ENCODE peak calls at places on chromosome 2, in eight cellular contexts. O is GM23338, G is K562, E is body of pancreas, R is brain microvascular endothelial cell, K is ovary, A is HCT116, S is PC-9. U is an unnamed sample. For H3K27me3, the result is how much of the 10 kb centered on the place peaks cover.

GRCh38 chr2:127566576-127566975 is 31.1 kb downstream of the MYO7B start:
- DNase-seq in G (no peak), A (no peak), S (peak), O (no peak), R (no peak), E (no peak), K (no peak), U (no peak)

GRCh38 chr2:78606895-78607294 is 418.6 kb upstream of the REG3G start:
- DNase-seq in K (no peak), S (no peak), A (no peak), G (no peak), E (no peak), O (no peak), R (no peak), U (no peak)

GRCh38 chr2:75476778-75477177 is 84.0 kb downstream of the EVA1A start:
- DNase-seq in E (no peak), O (no peak), G (no peak), R (peak), S (no peak), K (no peak), A (no peak), U (no peak)

GRCh38 chr2:127185720-127186119 is 34.4 kb downstream of the CYP27C1 start:
- DNase-seq in A (no peak), R (no peak), E (no peak), O (no peak), K (no peak), G (no peak), S (no peak), U (peak)

GRCh38 chr2:16105178-16105663 is 164.9 kb downstream of the MYCN start:
- DNase-seq in S (no peak), E (no peak), R (no peak), A (no peak), G (no peak), K (no peak), O (no peak), U (no peak)

GRCh38 chr2:109218087-109218791 is 89.2 kb downstream of the SH3RF3 start:
- DNase-seq in E (no peak), R (no peak), G (no peak), O (no peak), K (no peak), S (no peak), A (no peak), U (no peak)

GRCh38 chr2:232668805-232669444 is 28.2 kb upstream of the GIGYF2 start:
- DNase-seq in O (peak), G (peak), A (peak), K (peak), E (peak), S (no peak), R (peak), U (no peak)

GRCh38 chr2:232350804-232351685 is 27.5 kb upstream of the ALPP start:
- DNase-seq in O (peak), E (no peak), G (no peak), S (no peak), K (no peak), A (no peak), R (no peak), U (peak)

GRCh38 chr2:242030858-242031257 is 161.3 kb downstream of the RTP5 start:
- DNase-seq in S (no peak), O (no peak), A (no peak), K (no peak), G (no peak), R (no peak), E (no peak), U (peak)

GRCh38 chr2:197599285-197599965 is 76.0 kb downstream of the RFTN2 start:
- DNase-seq in A (peak), S (no peak), K (no peak), R (peak), E (peak), G (peak), O (peak), U (no peak)

GRCh38 chr2:118322381-118322780 is 234.1 kb downstream of the INSIG2 start:
- DNase-seq in O (no peak), G (no peak), S (peak), A (no peak), K (no peak), E (no peak), R (no peak), U (no peak)

GRCh38 chr2:173109253-173110188 is 33.9 kb downstream of the MAP3K20 start:
- DNase-seq in R (no peak), O (no peak), S (peak), A (no peak), K (no peak), G (no peak), E (no peak), U (no peak)

GRCh38 chr2:63735263-63735662 is 106.4 kb upstream of the UGP2 start:
- DNase-seq in A (no peak), S (no peak), G (no peak), E (no peak), K (no peak), R (peak), O (no peak), U (no peak)

GRCh38 chr2:179201884-179202283 is 62.7 kb downstream of the SESTD1 start:
- DNase-seq in K (no peak), R (no peak), A (peak), G (no peak), E (no peak), S (no peak), O (peak), U (no peak)

GRCh38 chr2:197258580-197258979 is 52.0 kb downstream of the ANKRD44 start:
- DNase-seq in K (no peak), G (no peak), O (no peak), E (no peak), S (no peak), A (no peak), R (no peak), U (no peak)

GRCh38 chr2:64654993-64655666 is 1.4 kb upstream of the SERTAD2 start:
- DNase-seq in R (no peak), E (no peak), O (no peak), S (no peak), A (no peak), K (no peak), G (peak), U (no peak)

GRCh38 chr2:46006634-46007033 is 290.6 kb upstream of the EPAS1 start:
- DNase-seq in A (no peak), G (no peak), K (no peak), S (no peak), R (no peak), O (no peak), E (no peak), U (no peak)

GRCh38 chr2:128777091-128778045 is 458.7 kb upstream of the HS6ST1 start:
- DNase-seq in G (no peak), R (no peak), O (no peak), S (no peak), E (peak), K (no peak), A (no peak), U (peak)

GRCh38 chr2:173770936-173771678 is 194.1 kb downstream of the SP3 start:
- DNase-seq in G (no peak), R (no peak), E (no peak), K (no peak), A (no peak), S (no peak), O (no peak), U (no peak)

GRCh38 chr2:240302041-240302440 is 133.4 kb upstream of the GPC1 start:
- DNase-seq in S (no peak), K (no peak), E (no peak), O (no peak), A (no peak), G (no peak), R (no peak), U (peak)

GRCh38 chr2:198309673-198310280 is 505.4 kb downstream of the PLCL1 start:
- DNase-seq in O (peak), G (peak), R (peak), A (peak), K (peak), S (peak), E (peak), U (no peak)

GRCh38 chr2:216406861-216407260 is 5.4 kb upstream of the SMARCAL1 start:
- DNase-seq in G (no peak), A (no peak), R (no peak), E (no peak), O (no peak), K (no peak), S (no peak), U (no peak)

GRCh38 chr2:36780231-36780808 is 83.8 kb downstream of the VIT start:
- DNase-seq in E (no peak), A (peak), R (peak), O (peak), G (peak), S (peak), K (no peak), U (no peak)

DNA sequence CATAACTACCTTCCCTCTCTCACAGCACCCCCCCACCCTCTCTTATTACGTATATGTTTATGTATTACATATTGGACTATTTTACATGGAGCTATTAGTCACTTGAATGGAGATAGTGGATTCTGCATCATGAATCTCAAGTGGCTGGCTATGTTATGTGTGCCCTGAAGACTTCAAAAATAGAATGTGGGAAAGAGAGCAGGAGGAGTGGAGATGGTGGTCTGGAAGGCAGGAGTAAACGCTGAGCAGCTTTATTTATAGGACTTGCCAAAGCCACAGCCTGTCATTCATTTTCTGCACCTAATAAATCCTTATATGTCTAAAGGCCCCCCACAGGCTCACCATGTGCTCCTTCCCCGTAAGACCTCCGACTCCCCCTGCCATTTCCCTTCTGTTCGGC is 4.9 kb downstream of the ANTXR1 start:
- DNase-seq in R (no peak), G (no peak), O (no peak), K (no peak), S (no peak), A (no peak), E (no peak), U (no peak)
- H3K27me3 ChIP-seq in R (under half), G (under half), O (under half), K (under half), S (under half), A (under half), E (under half), U (under half)

GRCh38 chr2:209460151-209460761 is 36.4 kb downstream of the MAP2 start:
- DNase-seq in E (no peak), S (no peak), A (no peak), G (no peak), K (no peak), O (no peak), R (no peak), U (no peak)

GRCh38 chr2:209456489-209456888 is 32.6 kb downstream of the MAP2 start:
- DNase-seq in A (no peak), E (no peak), O (no peak), G (no peak), S (no peak), R (no peak), K (no peak), U (no peak)

GRCh38 chr2:209459359-209459758 is 35.5 kb downstream of the MAP2 start:
- DNase-seq in S (no peak), O (no peak), A (no peak), E (no peak), R (no peak), K (no peak), G (no peak), U (no peak)

GRCh38 chr2:209463226-209463625 is 39.4 kb downstream of the MAP2 start:
- DNase-seq in R (no peak), O (peak), A (no peak), G (no peak), K (no peak), S (no peak), E (no peak), U (no peak)

DNA sequence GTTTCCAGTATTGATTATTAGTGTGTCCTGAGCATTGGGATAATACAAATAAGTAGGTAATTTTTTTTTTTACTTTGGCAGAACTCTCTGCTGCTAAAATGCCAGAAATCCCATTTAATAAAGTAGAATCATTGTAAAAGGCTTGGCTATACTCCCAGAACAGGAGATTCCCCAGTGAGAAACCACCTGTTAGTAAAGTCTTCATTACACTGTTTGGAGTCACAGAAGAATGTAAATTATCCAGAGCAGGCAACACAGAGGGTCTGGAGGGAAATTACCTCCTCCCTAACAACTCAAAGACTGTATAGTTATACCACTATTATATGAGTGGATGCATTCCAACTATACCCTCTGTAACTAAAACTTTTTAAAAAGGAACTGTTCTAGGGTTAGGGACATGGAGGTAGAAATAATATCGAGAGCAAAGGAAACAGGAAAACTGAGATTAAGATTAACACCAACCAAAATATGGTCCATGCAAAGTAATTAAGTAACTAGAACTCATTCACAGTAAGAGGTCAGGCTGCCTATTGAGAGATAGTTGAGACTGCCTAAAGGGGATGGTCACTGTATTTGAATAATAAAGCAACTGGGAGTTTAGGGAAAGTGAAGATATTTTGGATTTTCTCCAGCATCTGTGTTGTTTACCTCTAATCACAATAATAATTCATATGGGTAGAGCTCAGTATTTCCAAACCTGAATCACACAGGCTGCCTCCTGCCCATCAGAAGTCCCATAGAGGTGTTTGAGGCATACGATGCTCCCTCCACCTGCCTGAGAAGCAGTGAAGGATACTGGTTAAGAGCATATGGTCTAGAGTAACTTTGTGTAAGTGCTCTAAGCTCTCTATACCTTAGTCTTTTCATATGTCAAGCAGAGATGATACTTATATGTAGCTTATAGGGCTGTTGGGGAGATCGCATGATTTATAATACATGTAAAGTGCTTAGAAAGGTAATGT is 34.5 kb downstream of the MAP2 start:
- DNase-seq in G (no peak), K (no peak), R (no peak), A (no peak), E (no peak), O (peak), S (no peak), U (no peak)
- H3K4me3 ChIP-seq in G (no peak), K (no peak), R (no peak), A (no peak), E (no peak), O (no peak), S (no peak), U (no peak)

GRCh38 chr2:27263287-27264252 is 723 bp upstream of the SLC30A3 start:
- DNase-seq in K (no peak), R (no peak), E (no peak), O (peak), G (no peak), A (no peak), S (no peak), U (no peak)

GRCh38 chr2:27261926-27262298 is 935 bp downstream of the SLC30A3 start:
- DNase-seq in A (no peak), R (no peak), K (no peak), E (no peak), O (no peak), G (no peak), S (no peak), U (no peak)

GRCh38 chr2:27264253-27264752 is 1.5 kb upstream of the SLC30A3 start:
- DNase-seq in O (peak), G (no peak), A (no peak), S (no peak), E (no peak), K (no peak), R (no peak), U (no peak)

GRCh38 chr2:27262379-27263286 is at the start of gene SLC30A3:
- DNase-seq in S (no peak), E (peak), O (peak), R (no peak), A (peak), G (peak), K (peak), U (peak)

GRCh38 chr2:27261241-27261925 is 1.5 kb downstream of the SLC30A3 start:
- DNase-seq in K (no peak), R (no peak), E (no peak), O (no peak), G (no peak), A (no peak), S (no peak), U (no peak)
- H3K27me3 ChIP-seq in K (under half), R (half or more), E (under half), O (half or more), G (under half), A (under half), S (half or more), U (half or more)

DNA sequence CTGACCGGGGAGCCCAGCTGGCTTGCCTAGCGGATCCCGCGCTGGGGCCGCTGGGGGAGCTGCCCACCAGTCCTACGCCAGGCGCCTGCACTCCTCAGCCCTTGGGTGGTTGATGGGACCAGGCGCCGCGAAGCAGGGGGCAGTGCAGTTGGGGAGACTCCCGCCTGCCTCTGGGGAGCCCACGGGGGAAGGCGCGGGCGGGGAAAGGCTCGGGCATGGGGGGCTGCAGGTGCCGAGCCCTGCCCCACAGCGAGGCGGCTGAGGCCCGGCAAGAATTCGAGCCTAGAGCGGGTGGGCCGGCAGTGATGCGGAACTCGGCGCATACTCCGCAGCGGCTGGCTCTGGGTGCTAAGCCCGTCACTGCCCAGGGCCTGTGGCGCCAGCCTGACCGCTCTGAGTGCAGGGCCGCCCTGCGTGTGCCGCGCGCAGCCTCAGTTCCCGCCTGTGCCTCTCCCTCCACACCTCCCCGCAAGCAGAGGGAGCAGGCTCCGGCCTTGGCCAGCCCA is 249.1 kb upstream of the TEKT4 start:
- DNase-seq in A (no peak), S (no peak), O (no peak), R (no peak), G (no peak), E (no peak), K (no peak), U (no peak)
- H3K4me3 ChIP-seq in A (no peak), S (no peak), O (no peak), R (no peak), G (no peak), E (no peak), K (no peak), U (no peak)

GRCh38 chr2:104864280-104864599 is 10.3 kb downstream of the POU3F3 start:
- DNase-seq in E (no peak), S (no peak), G (no peak), O (no peak), R (no peak), K (no peak), A (no peak), U (no peak)

GRCh38 chr2:104862061-104862941 is 8.4 kb downstream of the POU3F3 start:
- DNase-seq in O (peak), K (no peak), A (no peak), R (no peak), S (no peak), E (no peak), G (no peak), U (no peak)

GRCh38 chr2:104863229-104863584 is 9.3 kb downstream of the POU3F3 start:
- DNase-seq in K (no peak), O (peak), S (no peak), G (no peak), E (no peak), R (no peak), A (no peak), U (no peak)

GRCh38 chr2:104864751-104865470 is 11.0 kb downstream of the POU3F3 start:
- DNase-seq in A (no peak), K (no peak), S (no peak), O (peak), G (no peak), E (no peak), R (no peak), U (no peak)

GRCh38 chr2:104863585-104864279 is 9.8 kb downstream of the POU3F3 start:
- DNase-seq in A (no peak), K (no peak), G (no peak), O (peak), E (no peak), S (no peak), R (no peak), U (no peak)
- H3K27me3 ChIP-seq in A (under half), K (under half), G (under half), O (half or more), E (half or more), S (half or more), R (half or more), U (half or more)

GRCh38 chr2:185736210-185736609 is 2.4 kb upstream of the FSIP2 start:
- DNase-seq in K (no peak), R (no peak), S (no peak), A (no peak), G (no peak), E (no peak), O (no peak), U (no peak)

GRCh38 chr2:185734658-185735057 is 3.9 kb upstream of the FSIP2 start:
- DNase-seq in A (no peak), R (no peak), K (no peak), S (no peak), E (no peak), O (no peak), G (no peak), U (no peak)

GRCh38 chr2:185738679-185739472 is at the start of gene FSIP2:
- DNase-seq in K (peak), R (peak), E (peak), S (no peak), O (peak), G (peak), A (no peak), U (peak)
- H3K4me3 ChIP-seq in K (no peak), R (peak), E (no peak), S (no peak), O (peak), G (peak), A (no peak), U (no peak)

GRCh38 chr2:44943031-44943692 is 1.7 kb downstream of the SIX3 start:
- DNase-seq in R (no peak), K (no peak), G (no peak), S (no peak), O (no peak), A (no peak), E (no peak), U (no peak)
- H3K27me3 ChIP-seq in R (half or more), K (under half), G (under half), S (under half), O (half or more), A (under half), E (half or more), U (half or more)

DNA sequence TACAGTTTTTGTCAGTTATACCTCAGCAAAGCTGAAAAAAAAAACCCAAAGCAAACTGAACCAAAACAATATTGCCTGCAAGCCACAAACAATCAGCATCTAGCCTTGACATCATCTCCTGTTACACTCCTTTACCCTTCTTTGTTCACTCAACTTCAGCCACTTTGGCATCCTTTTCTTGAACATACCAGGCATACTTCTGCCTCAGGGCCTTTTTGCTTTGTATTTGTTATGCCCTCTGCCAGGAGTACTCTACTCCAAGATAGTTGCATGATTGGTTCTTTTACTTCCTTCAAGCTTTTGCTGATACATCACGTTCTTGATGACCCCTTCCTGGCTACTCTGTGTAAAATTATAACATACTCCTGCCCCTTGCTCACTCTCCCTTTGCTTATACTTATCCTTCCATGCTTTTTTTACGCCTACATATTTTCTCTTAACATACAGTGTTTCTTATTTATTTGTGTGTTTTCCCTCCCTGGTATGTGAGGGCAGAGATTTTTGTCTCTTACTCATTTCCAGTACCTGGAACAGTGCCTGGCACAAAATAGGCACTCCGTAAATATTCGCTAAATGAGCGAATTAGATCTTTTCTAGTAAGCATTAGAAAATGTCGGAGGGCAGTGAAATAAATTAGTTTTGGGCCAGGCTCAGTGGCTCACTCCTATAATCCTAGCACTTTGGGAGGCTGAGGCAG is 12.7 kb downstream of the ABI2 start:
- DNase-seq in A (no peak), G (no peak), R (peak), S (peak), E (no peak), K (no peak), O (peak), U (no peak)
- H3K4me3 ChIP-seq in A (no peak), G (no peak), R (no peak), S (no peak), E (no peak), K (no peak), O (no peak), U (no peak)